ENCODE peak calls at places on chromosomes 2 and 18, in six cellular contexts. One of them, this sample, is unnamed. For H3K36me3 and H3K9me3, the result is how much of the 10 kb centered on the place peaks cover.

GRCh38 chr2:235643680-235644117 is 149.9 kb downstream of the AGAP1 start:
- DNase-seq in uterus: no peak
- DNase-seq in H1: no peak
- DNase-seq in neuronal stem cell: no peak
- DNase-seq in heart left ventricle: no peak
- DNase-seq in thoracic aorta: no peak
- DNase-seq in this sample: no peak

GRCh38 chr2:11213090-11213638 is 57.9 kb downstream of the SLC66A3 start:
- DNase-seq in uterus: no peak
- DNase-seq in thoracic aorta: no peak
- DNase-seq in H1: no peak
- DNase-seq in heart left ventricle: no peak
- DNase-seq in neuronal stem cell: no peak
- DNase-seq in this sample: no peak

GRCh38 chr2:206981739-206982336 is 42.5 kb downstream of the CPO start:
- DNase-seq in H1: peak
- DNase-seq in thoracic aorta: peak
- DNase-seq in uterus: peak
- DNase-seq in neuronal stem cell: peak
- DNase-seq in heart left ventricle: peak
- DNase-seq in this sample: peak

GRCh38 chr2:240127351-240127750 is 8.8 kb downstream of the COPS9 start:
- DNase-seq in thoracic aorta: no peak
- DNase-seq in neuronal stem cell: no peak
- DNase-seq in heart left ventricle: no peak
- DNase-seq in H1: no peak
- DNase-seq in uterus: no peak
- DNase-seq in this sample: no peak

GRCh38 chr2:149333636-149334035 is 3.2 kb downstream of the LYPD6 start:
- DNase-seq in uterus: no peak
- DNase-seq in thoracic aorta: no peak
- DNase-seq in heart left ventricle: no peak
- DNase-seq in H1: no peak
- DNase-seq in neuronal stem cell: no peak
- DNase-seq in this sample: no peak

GRCh38 chr2:86512034-86512433 is 51.2 kb downstream of the CHMP3 start:
- DNase-seq in uterus: no peak
- DNase-seq in H1: no peak
- DNase-seq in thoracic aorta: no peak
- DNase-seq in heart left ventricle: no peak
- DNase-seq in neuronal stem cell: no peak
- DNase-seq in this sample: no peak

GRCh38 chr2:175929850-175930249 is 72.2 kb downstream of the LNPK start:
- DNase-seq in thoracic aorta: no peak
- DNase-seq in neuronal stem cell: no peak
- DNase-seq in heart left ventricle: no peak
- DNase-seq in H1: no peak
- DNase-seq in uterus: no peak
- DNase-seq in this sample: no peak

GRCh38 chr2:229071292-229071976 is 199.7 kb downstream of the PID1 start:
- DNase-seq in uterus: no peak
- DNase-seq in neuronal stem cell: no peak
- DNase-seq in H1: no peak
- DNase-seq in thoracic aorta: no peak
- DNase-seq in heart left ventricle: no peak
- DNase-seq in this sample: no peak

GRCh38 chr2:75065402-75066008 is 107.1 kb downstream of the POLE4 start:
- DNase-seq in uterus: no peak
- DNase-seq in heart left ventricle: no peak
- DNase-seq in thoracic aorta: no peak
- DNase-seq in neuronal stem cell: no peak
- DNase-seq in H1: no peak
- DNase-seq in this sample: no peak

GRCh38 chr18:36697905-36698304 is 130.9 kb downstream of the TPGS2 start:
- DNase-seq in uterus: no peak
- DNase-seq in H1: no peak
- DNase-seq in heart left ventricle: no peak
- DNase-seq in thoracic aorta: no peak
- DNase-seq in neuronal stem cell: no peak
- DNase-seq in this sample: no peak

GRCh38 chr2:72112421-72112820 is 35.2 kb downstream of the CYP26B1 start:
- DNase-seq in neuronal stem cell: no peak
- DNase-seq in heart left ventricle: no peak
- DNase-seq in H1: no peak
- DNase-seq in thoracic aorta: no peak
- DNase-seq in uterus: no peak
- DNase-seq in this sample: no peak

GRCh38 chr2:234745347-234745746 is 206.5 kb upstream of the SH3BP4 start:
- DNase-seq in heart left ventricle: no peak
- DNase-seq in uterus: no peak
- DNase-seq in thoracic aorta: no peak
- DNase-seq in H1: no peak
- DNase-seq in neuronal stem cell: no peak
- DNase-seq in this sample: no peak

GRCh38 chr2:130241041-130241707 is 42.9 kb upstream of the TUBA3E start:
- DNase-seq in neuronal stem cell: no peak
- DNase-seq in thoracic aorta: no peak
- DNase-seq in uterus: no peak
- DNase-seq in H1: no peak
- DNase-seq in heart left ventricle: no peak
- DNase-seq in this sample: no peak

GRCh38 chr2:167294031-167294774 is 405.9 kb downstream of the XIRP2 start:
- DNase-seq in thoracic aorta: no peak
- DNase-seq in neuronal stem cell: peak
- DNase-seq in uterus: no peak
- DNase-seq in H1: no peak
- DNase-seq in heart left ventricle: peak
- DNase-seq in this sample: no peak

GRCh38 chr2:231709636-231709980 is 1.3 kb downstream of the PTMA start:
- DNase-seq in thoracic aorta: no peak
- DNase-seq in neuronal stem cell: no peak
- DNase-seq in H1: no peak
- DNase-seq in heart left ventricle: peak
- DNase-seq in uterus: peak
- DNase-seq in this sample: no peak

GRCh38 chr2:125456851-125457250 is 1199.1 kb upstream of the GYPC start:
- DNase-seq in thoracic aorta: no peak
- DNase-seq in neuronal stem cell: no peak
- DNase-seq in uterus: no peak
- DNase-seq in H1: no peak
- DNase-seq in heart left ventricle: no peak
- DNase-seq in this sample: no peak

GRCh38 chr2:143926731-143927130 is 593.2 kb downstream of the ZEB2 start:
- DNase-seq in thoracic aorta: no peak
- DNase-seq in uterus: no peak
- DNase-seq in H1: no peak
- DNase-seq in heart left ventricle: no peak
- DNase-seq in neuronal stem cell: no peak
- DNase-seq in this sample: no peak

GRCh38 chr2:219441451-219442205 is 7.0 kb downstream of the SPEG start:
- DNase-seq in neuronal stem cell: no peak
- DNase-seq in heart left ventricle: peak
- DNase-seq in uterus: peak
- DNase-seq in thoracic aorta: no peak
- DNase-seq in H1: no peak
- DNase-seq in this sample: no peak

GRCh38 chr2:67616749-67617148 is 219.6 kb downstream of the ETAA1 start:
- DNase-seq in H1: no peak
- DNase-seq in heart left ventricle: no peak
- DNase-seq in uterus: no peak
- DNase-seq in thoracic aorta: no peak
- DNase-seq in neuronal stem cell: no peak
- DNase-seq in this sample: no peak

GRCh38 chr2:239644016-239644415 is 243.2 kb upstream of the HDAC4 start:
- DNase-seq in uterus: no peak
- DNase-seq in H1: no peak
- DNase-seq in heart left ventricle: no peak
- DNase-seq in thoracic aorta: no peak
- DNase-seq in neuronal stem cell: no peak
- DNase-seq in this sample: no peak

GRCh38 chr2:133843091-133843490 is 274.8 kb upstream of the NCKAP5 start:
- DNase-seq in thoracic aorta: no peak
- DNase-seq in uterus: no peak
- DNase-seq in neuronal stem cell: no peak
- DNase-seq in heart left ventricle: no peak
- DNase-seq in H1: no peak
- DNase-seq in this sample: no peak

GRCh38 chr18:55250729-55251128 is 291.5 kb upstream of the CCDC68 start:
- DNase-seq in H1: no peak
- DNase-seq in uterus: no peak
- DNase-seq in thoracic aorta: no peak
- DNase-seq in heart left ventricle: no peak
- DNase-seq in neuronal stem cell: no peak
- DNase-seq in this sample: no peak

GRCh38 chr18:55251186-55251995 is 292.1 kb upstream of the CCDC68 start:
- DNase-seq in H1: no peak
- DNase-seq in uterus: no peak
- DNase-seq in thoracic aorta: no peak
- DNase-seq in neuronal stem cell: no peak
- DNase-seq in heart left ventricle: no peak
- DNase-seq in this sample: no peak

GRCh38 chr18:55253814-55254213 is 294.6 kb upstream of the CCDC68 start:
- DNase-seq in heart left ventricle: no peak
- DNase-seq in thoracic aorta: no peak
- DNase-seq in H1: no peak
- DNase-seq in neuronal stem cell: no peak
- DNase-seq in uterus: no peak
- DNase-seq in this sample: no peak

GRCh38 chr18:55252053-55252675 is 292.9 kb upstream of the CCDC68 start:
- DNase-seq in neuronal stem cell: no peak
- DNase-seq in thoracic aorta: no peak
- DNase-seq in heart left ventricle: no peak
- DNase-seq in uterus: no peak
- DNase-seq in H1: no peak
- DNase-seq in this sample: no peak

DNA sequence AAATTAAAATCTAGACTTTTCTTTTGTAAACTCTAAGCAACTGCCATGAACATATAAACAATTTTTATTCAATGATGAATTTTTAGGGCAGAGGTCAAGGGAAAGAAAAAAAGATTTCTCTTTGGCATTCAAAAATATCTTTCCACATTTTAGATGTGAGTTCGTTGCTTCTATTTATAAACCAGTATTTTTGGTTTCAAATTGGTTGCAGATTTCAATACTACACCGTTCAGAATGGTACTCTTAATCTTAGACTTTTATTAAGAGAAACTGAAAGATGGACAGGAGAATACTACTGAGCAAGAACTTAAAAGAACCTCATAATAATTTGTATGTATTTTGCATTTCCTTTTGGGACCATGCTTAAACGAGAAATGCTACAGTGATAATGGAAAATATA is 293.7 kb upstream of the CCDC68 start:
- DNase-seq in thoracic aorta: no peak
- DNase-seq in neuronal stem cell: no peak
- DNase-seq in heart left ventricle: no peak
- DNase-seq in uterus: no peak
- DNase-seq in H1: no peak
- DNase-seq in this sample: no peak
- H3K36me3 ChIP-seq in thoracic aorta: under half
- H3K36me3 ChIP-seq in neuronal stem cell: under half
- H3K36me3 ChIP-seq in heart left ventricle: half or more
- H3K36me3 ChIP-seq in uterus: under half
- H3K36me3 ChIP-seq in H1: under half
- H3K36me3 ChIP-seq in this sample: under half

GRCh38 chr2:57049273-57049672 is 865.5 kb downstream of the CCDC85A start:
- DNase-seq in uterus: no peak
- DNase-seq in neuronal stem cell: no peak
- DNase-seq in thoracic aorta: no peak
- DNase-seq in H1: no peak
- DNase-seq in heart left ventricle: no peak
- DNase-seq in this sample: no peak

GRCh38 chr2:57050007-57050406 is 866.2 kb downstream of the CCDC85A start:
- DNase-seq in heart left ventricle: no peak
- DNase-seq in thoracic aorta: no peak
- DNase-seq in neuronal stem cell: no peak
- DNase-seq in uterus: no peak
- DNase-seq in H1: no peak
- DNase-seq in this sample: no peak

GRCh38 chr2:57045236-57045635 is 861.4 kb downstream of the CCDC85A start:
- DNase-seq in uterus: no peak
- DNase-seq in heart left ventricle: no peak
- DNase-seq in neuronal stem cell: no peak
- DNase-seq in H1: no peak
- DNase-seq in thoracic aorta: no peak
- DNase-seq in this sample: no peak
- H3K9me3 ChIP-seq in uterus: under half
- H3K9me3 ChIP-seq in heart left ventricle: under half
- H3K9me3 ChIP-seq in neuronal stem cell: under half
- H3K9me3 ChIP-seq in H1: under half
- H3K9me3 ChIP-seq in thoracic aorta: under half
- H3K9me3 ChIP-seq in this sample: under half

DNA sequence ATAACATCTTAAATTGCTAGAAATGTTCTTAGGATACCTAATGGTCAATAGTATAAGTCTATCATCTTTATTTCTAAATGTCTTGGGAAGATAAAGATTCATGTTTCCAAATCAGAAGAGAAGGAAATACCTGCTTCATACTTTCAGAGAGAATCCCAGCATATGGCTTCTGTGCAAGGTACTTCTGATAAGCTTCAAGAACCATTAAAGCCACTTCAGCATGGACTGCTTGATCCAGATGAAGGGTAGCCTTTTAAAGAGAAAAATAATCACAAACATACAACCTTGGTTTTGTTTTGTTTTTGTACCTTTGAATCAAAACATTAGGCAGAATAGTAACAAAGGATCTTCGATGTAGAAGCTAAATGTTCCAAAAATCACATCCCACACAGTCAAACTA is 44.0 kb downstream of the EPG5 start:
- DNase-seq in H1: no peak
- DNase-seq in uterus: no peak
- DNase-seq in neuronal stem cell: no peak
- DNase-seq in heart left ventricle: no peak
- DNase-seq in thoracic aorta: no peak
- DNase-seq in this sample: no peak
- H3K36me3 ChIP-seq in H1: under half
- H3K36me3 ChIP-seq in uterus: under half
- H3K36me3 ChIP-seq in neuronal stem cell: under half
- H3K36me3 ChIP-seq in heart left ventricle: half or more
- H3K36me3 ChIP-seq in thoracic aorta: under half
- H3K36me3 ChIP-seq in this sample: under half

GRCh38 chr2:84478867-84479266 is 19.8 kb upstream of the SUCLG1 start:
- DNase-seq in H1: no peak
- DNase-seq in neuronal stem cell: no peak
- DNase-seq in thoracic aorta: no peak
- DNase-seq in uterus: no peak
- DNase-seq in heart left ventricle: no peak
- DNase-seq in this sample: no peak

GRCh38 chr2:84477886-84478285 is 18.8 kb upstream of the SUCLG1 start:
- DNase-seq in heart left ventricle: no peak
- DNase-seq in neuronal stem cell: no peak
- DNase-seq in H1: no peak
- DNase-seq in uterus: no peak
- DNase-seq in thoracic aorta: no peak
- DNase-seq in this sample: no peak

DNA sequence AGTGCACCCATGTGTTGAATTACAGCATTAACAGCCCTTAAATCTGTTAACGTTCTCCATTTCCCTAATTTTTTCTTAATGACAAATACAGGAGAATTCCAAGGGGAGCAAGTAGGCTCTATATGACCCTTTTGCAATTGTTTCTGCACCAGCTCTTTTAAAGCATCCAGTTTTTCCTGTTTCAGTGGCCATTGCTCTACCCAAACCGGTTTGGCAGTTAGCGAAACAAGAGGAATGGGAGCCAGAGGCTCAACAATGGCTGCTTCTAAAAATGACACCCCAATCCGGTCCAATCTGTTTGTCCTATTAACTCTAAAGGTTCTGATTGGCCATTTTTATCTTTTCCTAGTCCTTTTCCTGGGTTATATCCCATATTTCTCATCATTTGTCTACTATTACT is 15.1 kb upstream of the SUCLG1 start:
- DNase-seq in heart left ventricle: no peak
- DNase-seq in thoracic aorta: no peak
- DNase-seq in neuronal stem cell: no peak
- DNase-seq in uterus: no peak
- DNase-seq in H1: no peak
- DNase-seq in this sample: no peak
- H3K9me3 ChIP-seq in heart left ventricle: under half
- H3K9me3 ChIP-seq in thoracic aorta: under half
- H3K9me3 ChIP-seq in neuronal stem cell: under half
- H3K9me3 ChIP-seq in uterus: under half
- H3K9me3 ChIP-seq in H1: under half
- H3K9me3 ChIP-seq in this sample: under half

This sample was measured in iPS DF 6.9.